ENCODE peak calls at places on chromosomes 7 and 10, in nine cellular contexts. E, C, D, L, P, Z, K, H and U are unnamed samples.

GRCh38 chr10:108956149-108956548 is 967.2 kb downstream of the XPNPEP1 start:
- DNase-seq in K (no peak), D (no peak), C (no peak), E (no peak), P (no peak), L (no peak), Z (no peak), H (no peak), U (no peak)

GRCh38 chr7:108046952-108047506 is 44.1 kb upstream of the LAMB1 start:
- DNase-seq in P (no peak), D (no peak), K (no peak), E (no peak), L (no peak), C (no peak), H (no peak), Z (no peak), U (no peak)

GRCh38 chr10:75492151-75492550 is 60.7 kb downstream of the LRMDA start:
- DNase-seq in Z (no peak), K (no peak), D (no peak), C (no peak), P (no peak), E (no peak), L (no peak), H (no peak), U (no peak)

GRCh38 chr7:84529480-84530205 is 335.1 kb upstream of the SEMA3A start:
- DNase-seq in E (no peak), K (no peak), P (no peak), Z (no peak), D (no peak), L (peak), H (peak), C (no peak), U (peak)

GRCh38 chr10:5588603-5589002 is 63.8 kb downstream of the CALML3 start:
- DNase-seq in L (no peak), D (no peak), P (no peak), Z (no peak), H (no peak), C (no peak), E (no peak), K (peak), U (no peak)

GRCh38 chr10:81838950-81839349 is 36.0 kb upstream of the NRG3 start:
- DNase-seq in H (no peak), Z (no peak), L (no peak), P (no peak), K (no peak), C (peak), E (no peak), D (no peak), U (no peak)

GRCh38 chr7:139876622-139877283 is 47.7 kb downstream of the TBXAS1 start:
- DNase-seq in D (no peak), L (no peak), Z (no peak), C (no peak), K (no peak), P (no peak), H (no peak), E (no peak), U (no peak)

GRCh38 chr10:123995082-123995460 is 98.3 kb downstream of the CHST15 start:
- DNase-seq in P (no peak), L (no peak), Z (no peak), D (no peak), C (no peak), H (no peak), K (peak), E (peak), U (no peak)

GRCh38 chr7:6359021-6359420 is 86.6 kb upstream of the CYTH3 start:
- DNase-seq in P (no peak), L (no peak), E (no peak), C (no peak), K (no peak), H (no peak), Z (no peak), D (no peak), U (no peak)

GRCh38 chr10:70693619-70694286 is 21.4 kb downstream of the ADAMTS14 start:
- DNase-seq in C (no peak), Z (no peak), P (no peak), H (no peak), D (peak), L (peak), K (no peak), E (no peak), U (no peak)

GRCh38 chr7:1236831-1237701 is 4.4 kb downstream of the UNCX start:
- DNase-seq in E (peak), P (no peak), Z (no peak), C (no peak), H (no peak), D (no peak), K (no peak), L (no peak), U (no peak)
- H3K4me3 ChIP-seq in E (no peak), P (no peak), Z (no peak), C (no peak), H (no peak), D (no peak), K (no peak), L (no peak), U (no peak)

DNA sequence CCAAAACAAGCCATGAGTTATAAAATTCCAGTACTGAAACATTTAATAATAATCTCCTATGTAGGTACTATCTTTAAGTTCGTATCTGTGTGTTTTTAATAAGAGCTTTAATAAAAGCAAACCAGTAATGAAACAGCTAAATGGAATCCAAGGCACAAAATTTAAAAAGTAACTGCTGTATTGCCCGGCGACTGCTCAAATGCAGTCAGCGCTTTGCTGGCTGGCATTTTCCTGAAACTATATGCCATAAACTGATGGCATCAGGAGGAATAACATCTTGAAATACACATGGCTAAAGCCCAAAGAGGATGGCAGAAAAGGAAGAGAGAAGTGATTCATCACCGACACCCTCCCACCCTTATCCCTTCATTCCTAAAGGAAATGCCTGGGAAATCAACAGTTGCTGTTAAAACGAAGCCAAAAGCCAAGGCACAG is 133.1 kb downstream of the CUBN start:
- DNase-seq in D (no peak), K (no peak), P (no peak), L (peak), Z (no peak), H (no peak), C (no peak), E (no peak), U (no peak)
- H3K4me3 ChIP-seq in D (no peak), K (peak), P (no peak), L (no peak), Z (no peak), H (no peak), C (no peak), E (no peak), U (no peak)

DNA sequence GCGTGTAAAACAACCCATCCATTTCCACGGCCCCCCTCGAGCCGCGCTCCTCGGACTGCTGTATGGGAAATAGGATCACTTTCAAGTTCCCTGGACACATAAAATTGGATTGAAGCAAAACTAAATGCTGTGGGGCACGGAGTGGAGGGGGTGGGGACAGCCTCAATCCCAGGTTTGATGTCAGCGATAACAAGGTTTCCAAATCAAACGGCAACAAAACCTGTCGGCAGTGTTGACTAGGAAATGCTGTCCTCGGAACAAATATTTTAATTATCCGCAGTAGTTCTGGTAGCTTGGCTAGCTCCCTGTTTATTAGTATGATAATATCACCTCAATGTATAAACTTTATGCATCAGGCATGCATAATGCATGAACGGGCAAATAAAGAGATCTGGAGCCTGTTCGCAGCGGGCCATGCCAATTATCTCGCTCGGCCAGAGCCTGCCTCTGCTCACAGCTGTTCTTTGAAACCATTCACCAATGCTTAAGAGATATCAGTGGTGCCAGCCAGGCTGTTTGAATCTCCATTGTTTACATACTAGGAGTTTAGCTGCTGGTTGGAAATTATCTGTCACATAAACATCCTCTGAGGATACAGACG is 161.1 kb downstream of the PAXIP1 start:
- DNase-seq in H (no peak), C (no peak), Z (no peak), E (no peak), L (no peak), D (no peak), P (no peak), K (no peak), U (peak)
- H3K4me3 ChIP-seq in H (no peak), C (no peak), Z (no peak), E (no peak), L (no peak), D (no peak), P (no peak), K (peak), U (no peak)

DNA sequence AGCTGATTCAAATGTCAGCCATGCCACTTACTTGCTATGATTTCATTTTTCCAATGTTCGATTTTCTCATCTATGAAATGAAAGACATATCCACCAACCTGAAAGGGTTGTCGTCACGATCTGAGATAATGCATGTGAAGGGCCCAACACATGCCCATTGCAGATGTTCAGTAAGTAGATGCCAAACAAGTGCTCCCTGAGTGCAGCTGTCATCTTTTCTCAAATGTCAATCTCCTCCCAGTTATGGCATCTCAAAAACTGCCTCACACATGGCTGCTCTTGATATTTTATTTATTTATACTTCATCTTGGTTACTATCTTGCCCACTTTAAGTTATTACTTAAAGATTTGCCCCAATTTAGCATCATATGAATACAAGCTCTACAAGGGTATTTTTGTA is 16.8 kb downstream of the CPEB3 start:
- DNase-seq in K (no peak), C (no peak), D (no peak), H (no peak), L (no peak), E (no peak), P (no peak), Z (no peak), U (no peak)
- H3K4me3 ChIP-seq in K (no peak), C (no peak), D (no peak), H (no peak), L (no peak), E (no peak), P (no peak), Z (no peak), U (no peak)

GRCh38 chr10:784377-784758 is 94.9 kb upstream of the DIP2C start:
- DNase-seq in C (no peak), E (peak), K (peak), Z (peak), D (no peak), H (no peak), P (no peak), L (no peak), U (no peak)
- H3K4me3 ChIP-seq in C (peak), E (no peak), K (peak), Z (peak), D (no peak), H (no peak), P (peak), L (peak), U (no peak)

GRCh38 chr10:18549105-18549504 is 102.3 kb downstream of the NSUN6 start:
- DNase-seq in C (no peak), E (no peak), P (no peak), K (no peak), D (no peak), L (no peak), H (no peak), Z (no peak), U (no peak)
- H3K4me3 ChIP-seq in C (no peak), E (no peak), P (no peak), K (no peak), D (no peak), L (no peak), H (no peak), Z (no peak), U (no peak)

DNA sequence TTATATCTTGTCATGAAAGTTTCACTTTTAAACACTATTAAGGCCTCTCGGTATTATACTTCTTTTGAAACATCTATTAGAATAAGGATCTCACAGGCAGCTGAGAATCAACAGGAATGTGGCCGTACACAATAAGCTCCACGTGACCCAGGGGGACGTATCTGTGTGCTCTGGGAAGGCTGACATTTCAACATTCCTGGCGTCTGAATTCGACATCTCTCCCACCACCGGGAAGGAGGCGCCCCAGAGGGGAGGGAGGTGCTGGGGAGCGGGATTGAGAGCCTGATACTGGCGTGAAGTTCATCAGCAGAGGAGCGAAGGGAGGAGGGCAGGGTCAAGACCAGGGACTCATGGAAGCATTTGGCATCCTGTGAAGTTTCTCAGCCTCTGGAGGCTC is 401.3 kb downstream of the DNAJB6 start:
- DNase-seq in L (no peak), K (no peak), C (no peak), H (no peak), E (peak), P (no peak), D (no peak), Z (no peak), U (no peak)
- H3K4me3 ChIP-seq in L (no peak), K (no peak), C (no peak), H (no peak), E (no peak), P (no peak), D (no peak), Z (no peak), U (no peak)

GRCh38 chr10:104286939-104287338 is 18.0 kb downstream of the GSTO2 start:
- DNase-seq in K (no peak), E (no peak), C (no peak), P (no peak), D (no peak), H (no peak), L (no peak), Z (no peak), U (no peak)

GRCh38 chr10:104293781-104294321 is 24.9 kb downstream of the GSTO2 start:
- DNase-seq in Z (no peak), C (no peak), K (no peak), H (no peak), E (no peak), P (no peak), D (no peak), L (no peak), U (no peak)

GRCh38 chr10:104293021-104293420 is 24.0 kb downstream of the GSTO2 start:
- DNase-seq in L (peak), D (no peak), Z (no peak), H (no peak), E (no peak), K (no peak), C (no peak), P (no peak), U (no peak)

GRCh38 chr10:104288355-104288754 is 19.4 kb downstream of the GSTO2 start:
- DNase-seq in H (no peak), K (no peak), P (no peak), E (no peak), C (no peak), D (no peak), Z (no peak), L (no peak), U (peak)

GRCh38 chr10:104291439-104291951 is 22.5 kb downstream of the GSTO2 start:
- DNase-seq in H (peak), Z (peak), L (peak), C (peak), D (peak), K (peak), E (peak), P (peak), U (peak)
- H3K4me3 ChIP-seq in H (no peak), Z (no peak), L (no peak), C (no peak), D (no peak), K (no peak), E (no peak), P (no peak), U (no peak)